ENCODE peak calls at places on chromosome 4, in eight cellular contexts. One of them, this sample, is unnamed.

GRCh38 chr4:5165419-5166369 is 114.4 kb downstream of the STK32B start:
- DNase-seq in fibroblast of lung: peak
- DNase-seq in mammary epithelial cell: no peak
- DNase-seq in WERI-Rb-1: peak
- DNase-seq in tibial nerve: no peak
- DNase-seq in MM.1S: no peak
- DNase-seq in RWPE1: no peak
- DNase-seq in heart right ventricle: no peak
- DNase-seq in this sample: no peak

GRCh38 chr4:88818650-88819470 is 121.2 kb upstream of the NAP1L5 start:
- DNase-seq in WERI-Rb-1: peak
- DNase-seq in heart right ventricle: no peak
- DNase-seq in fibroblast of lung: peak
- DNase-seq in mammary epithelial cell: peak
- DNase-seq in RWPE1: peak
- DNase-seq in tibial nerve: peak
- DNase-seq in MM.1S: peak
- DNase-seq in this sample: peak

GRCh38 chr4:185847352-185848078 is 35.5 kb upstream of the SORBS2 start:
- DNase-seq in fibroblast of lung: peak
- DNase-seq in mammary epithelial cell: peak
- DNase-seq in RWPE1: peak
- DNase-seq in MM.1S: no peak
- DNase-seq in tibial nerve: no peak
- DNase-seq in heart right ventricle: peak
- DNase-seq in WERI-Rb-1: peak
- DNase-seq in this sample: peak

GRCh38 chr4:17760602-17761001 is 20.8 kb downstream of the FAM184B start:
- DNase-seq in MM.1S: no peak
- DNase-seq in WERI-Rb-1: no peak
- DNase-seq in RWPE1: no peak
- DNase-seq in fibroblast of lung: no peak
- DNase-seq in heart right ventricle: no peak
- DNase-seq in mammary epithelial cell: no peak
- DNase-seq in tibial nerve: no peak
- DNase-seq in this sample: no peak

GRCh38 chr4:102641796-102642195 is 119.0 kb downstream of the MANBA start:
- DNase-seq in fibroblast of lung: no peak
- DNase-seq in RWPE1: no peak
- DNase-seq in tibial nerve: no peak
- DNase-seq in WERI-Rb-1: no peak
- DNase-seq in heart right ventricle: no peak
- DNase-seq in MM.1S: no peak
- DNase-seq in mammary epithelial cell: no peak
- DNase-seq in this sample: no peak

GRCh38 chr4:14879643-14880042 is 122.6 kb upstream of the CPEB2 start:
- DNase-seq in mammary epithelial cell: peak
- DNase-seq in heart right ventricle: no peak
- DNase-seq in RWPE1: peak
- DNase-seq in MM.1S: no peak
- DNase-seq in fibroblast of lung: no peak
- DNase-seq in tibial nerve: no peak
- DNase-seq in WERI-Rb-1: peak
- DNase-seq in this sample: no peak

GRCh38 chr4:126071346-126072333 is 756.9 kb downstream of the FAT4 start:
- DNase-seq in fibroblast of lung: peak
- DNase-seq in WERI-Rb-1: no peak
- DNase-seq in tibial nerve: no peak
- DNase-seq in RWPE1: no peak
- DNase-seq in MM.1S: no peak
- DNase-seq in mammary epithelial cell: peak
- DNase-seq in heart right ventricle: no peak
- DNase-seq in this sample: peak

GRCh38 chr4:166067915-166068314 is 194.9 kb downstream of the TLL1 start:
- DNase-seq in WERI-Rb-1: no peak
- DNase-seq in MM.1S: no peak
- DNase-seq in mammary epithelial cell: no peak
- DNase-seq in tibial nerve: no peak
- DNase-seq in RWPE1: no peak
- DNase-seq in heart right ventricle: no peak
- DNase-seq in fibroblast of lung: no peak
- DNase-seq in this sample: no peak

GRCh38 chr4:6632125-6632524 is 8.4 kb upstream of the MRFAP1 start:
- DNase-seq in mammary epithelial cell: no peak
- DNase-seq in WERI-Rb-1: no peak
- DNase-seq in RWPE1: no peak
- DNase-seq in tibial nerve: no peak
- DNase-seq in heart right ventricle: no peak
- DNase-seq in MM.1S: no peak
- DNase-seq in fibroblast of lung: no peak
- DNase-seq in this sample: no peak

GRCh38 chr4:6560416-6561172 is 14.4 kb upstream of the MAN2B2 start:
- DNase-seq in fibroblast of lung: peak
- DNase-seq in tibial nerve: no peak
- DNase-seq in WERI-Rb-1: no peak
- DNase-seq in RWPE1: no peak
- DNase-seq in mammary epithelial cell: no peak
- DNase-seq in MM.1S: no peak
- DNase-seq in heart right ventricle: no peak
- DNase-seq in this sample: no peak

GRCh38 chr4:129862461-129862860 is 766.5 kb downstream of the C4orf33 start:
- DNase-seq in WERI-Rb-1: no peak
- DNase-seq in heart right ventricle: no peak
- DNase-seq in RWPE1: no peak
- DNase-seq in mammary epithelial cell: no peak
- DNase-seq in tibial nerve: no peak
- DNase-seq in fibroblast of lung: no peak
- DNase-seq in MM.1S: no peak
- DNase-seq in this sample: no peak

GRCh38 chr4:26993967-26994366 is 133.3 kb downstream of the STIM2 start:
- DNase-seq in tibial nerve: no peak
- DNase-seq in fibroblast of lung: no peak
- DNase-seq in WERI-Rb-1: no peak
- DNase-seq in MM.1S: no peak
- DNase-seq in heart right ventricle: no peak
- DNase-seq in mammary epithelial cell: no peak
- DNase-seq in RWPE1: no peak
- DNase-seq in this sample: no peak

GRCh38 chr4:88722828-88723227 is 25.2 kb upstream of the NAP1L5 start:
- DNase-seq in RWPE1: no peak
- DNase-seq in WERI-Rb-1: no peak
- DNase-seq in fibroblast of lung: no peak
- DNase-seq in tibial nerve: no peak
- DNase-seq in heart right ventricle: peak
- DNase-seq in MM.1S: no peak
- DNase-seq in mammary epithelial cell: no peak
- DNase-seq in this sample: no peak

GRCh38 chr4:87219648-87220093 is 747 bp downstream of the KLHL8 start:
- DNase-seq in tibial nerve: peak
- DNase-seq in mammary epithelial cell: no peak
- DNase-seq in fibroblast of lung: no peak
- DNase-seq in heart right ventricle: peak
- DNase-seq in MM.1S: peak
- DNase-seq in RWPE1: no peak
- DNase-seq in WERI-Rb-1: peak
- DNase-seq in this sample: peak

GRCh38 chr4:48340276-48340904 is 939 bp upstream of the SLAIN2 start:
- DNase-seq in fibroblast of lung: no peak
- DNase-seq in MM.1S: no peak
- DNase-seq in tibial nerve: no peak
- DNase-seq in WERI-Rb-1: no peak
- DNase-seq in RWPE1: no peak
- DNase-seq in heart right ventricle: no peak
- DNase-seq in mammary epithelial cell: peak
- DNase-seq in this sample: no peak

GRCh38 chr4:113674251-113674650 is 87.3 kb downstream of the CAMK2D start:
- DNase-seq in MM.1S: no peak
- DNase-seq in mammary epithelial cell: no peak
- DNase-seq in tibial nerve: peak
- DNase-seq in heart right ventricle: no peak
- DNase-seq in WERI-Rb-1: no peak
- DNase-seq in fibroblast of lung: no peak
- DNase-seq in RWPE1: no peak
- DNase-seq in this sample: no peak

GRCh38 chr4:185895866-185896265 is 83.9 kb upstream of the SORBS2 start:
- DNase-seq in mammary epithelial cell: no peak
- DNase-seq in heart right ventricle: no peak
- DNase-seq in fibroblast of lung: no peak
- DNase-seq in tibial nerve: no peak
- DNase-seq in RWPE1: no peak
- DNase-seq in WERI-Rb-1: no peak
- DNase-seq in MM.1S: no peak
- DNase-seq in this sample: no peak

GRCh38 chr4:138759508-138759907 is 256.1 kb upstream of the NOCT start:
- DNase-seq in WERI-Rb-1: no peak
- DNase-seq in MM.1S: no peak
- DNase-seq in RWPE1: no peak
- DNase-seq in heart right ventricle: no peak
- DNase-seq in mammary epithelial cell: no peak
- DNase-seq in tibial nerve: no peak
- DNase-seq in fibroblast of lung: no peak
- DNase-seq in this sample: no peak

GRCh38 chr4:168514249-168514852 is 17.5 kb downstream of the PALLD start:
- DNase-seq in mammary epithelial cell: peak
- DNase-seq in tibial nerve: no peak
- DNase-seq in heart right ventricle: no peak
- DNase-seq in MM.1S: peak
- DNase-seq in RWPE1: peak
- DNase-seq in WERI-Rb-1: no peak
- DNase-seq in fibroblast of lung: peak
- DNase-seq in this sample: no peak

GRCh38 chr4:34178476-34178875 is 2065.8 kb downstream of the ARAP2 start:
- DNase-seq in tibial nerve: no peak
- DNase-seq in mammary epithelial cell: no peak
- DNase-seq in fibroblast of lung: no peak
- DNase-seq in MM.1S: no peak
- DNase-seq in RWPE1: no peak
- DNase-seq in WERI-Rb-1: no peak
- DNase-seq in heart right ventricle: no peak
- DNase-seq in this sample: no peak

GRCh38 chr4:1069394-1069793 is 44.0 kb downstream of the RNF212 start:
- DNase-seq in tibial nerve: no peak
- DNase-seq in mammary epithelial cell: no peak
- DNase-seq in MM.1S: no peak
- DNase-seq in fibroblast of lung: no peak
- DNase-seq in heart right ventricle: no peak
- DNase-seq in RWPE1: no peak
- DNase-seq in WERI-Rb-1: no peak
- DNase-seq in this sample: no peak

GRCh38 chr4:120977435-120977997 is 55.0 kb upstream of the PRDM5 start:
- DNase-seq in MM.1S: peak
- DNase-seq in RWPE1: peak
- DNase-seq in WERI-Rb-1: peak
- DNase-seq in fibroblast of lung: peak
- DNase-seq in heart right ventricle: no peak
- DNase-seq in mammary epithelial cell: peak
- DNase-seq in tibial nerve: peak
- DNase-seq in this sample: no peak

GRCh38 chr4:11669156-11669555 is 240.5 kb upstream of the HS3ST1 start:
- DNase-seq in tibial nerve: no peak
- DNase-seq in RWPE1: no peak
- DNase-seq in heart right ventricle: no peak
- DNase-seq in fibroblast of lung: no peak
- DNase-seq in MM.1S: no peak
- DNase-seq in WERI-Rb-1: no peak
- DNase-seq in mammary epithelial cell: peak
- DNase-seq in this sample: no peak

GRCh38 chr4:27009539-27009938 is 148.9 kb downstream of the STIM2 start:
- DNase-seq in RWPE1: no peak
- DNase-seq in WERI-Rb-1: no peak
- DNase-seq in heart right ventricle: no peak
- DNase-seq in tibial nerve: no peak
- DNase-seq in fibroblast of lung: peak
- DNase-seq in MM.1S: no peak
- DNase-seq in mammary epithelial cell: no peak
- DNase-seq in this sample: no peak

GRCh38 chr4:143232277-143232676 is 47.6 kb downstream of the USP38 start:
- DNase-seq in MM.1S: no peak
- DNase-seq in RWPE1: no peak
- DNase-seq in WERI-Rb-1: no peak
- DNase-seq in tibial nerve: no peak
- DNase-seq in mammary epithelial cell: no peak
- DNase-seq in heart right ventricle: no peak
- DNase-seq in fibroblast of lung: no peak
- DNase-seq in this sample: no peak
- H3K27ac ChIP-seq in MM.1S: no peak
- H3K27ac ChIP-seq in RWPE1: no peak
- H3K27ac ChIP-seq in WERI-Rb-1: no peak
- H3K27ac ChIP-seq in tibial nerve: no peak
- H3K27ac ChIP-seq in mammary epithelial cell: no peak
- H3K27ac ChIP-seq in heart right ventricle: no peak
- H3K27ac ChIP-seq in fibroblast of lung: no peak
- H3K27ac ChIP-seq in this sample: no peak

GRCh38 chr4:73257242-73257994 is 1.2 kb downstream of the ANKRD17 start:
- DNase-seq in RWPE1: peak
- DNase-seq in tibial nerve: peak
- DNase-seq in fibroblast of lung: peak
- DNase-seq in WERI-Rb-1: peak
- DNase-seq in heart right ventricle: peak
- DNase-seq in mammary epithelial cell: peak
- DNase-seq in MM.1S: peak
- DNase-seq in this sample: peak

GRCh38 chr4:73257995-73258667 is 467 bp downstream of the ANKRD17 start:
- DNase-seq in fibroblast of lung: peak
- DNase-seq in MM.1S: peak
- DNase-seq in RWPE1: no peak
- DNase-seq in mammary epithelial cell: peak
- DNase-seq in tibial nerve: peak
- DNase-seq in heart right ventricle: no peak
- DNase-seq in WERI-Rb-1: peak
- DNase-seq in this sample: no peak

GRCh38 chr4:73259552-73260140 is 1.0 kb upstream of the ANKRD17 start:
- DNase-seq in tibial nerve: no peak
- DNase-seq in fibroblast of lung: no peak
- DNase-seq in MM.1S: no peak
- DNase-seq in WERI-Rb-1: no peak
- DNase-seq in heart right ventricle: no peak
- DNase-seq in mammary epithelial cell: no peak
- DNase-seq in RWPE1: no peak
- DNase-seq in this sample: no peak

GRCh38 chr4:73258668-73259551 is at the start of gene ANKRD17:
- DNase-seq in RWPE1: peak
- DNase-seq in fibroblast of lung: peak
- DNase-seq in heart right ventricle: peak
- DNase-seq in mammary epithelial cell: peak
- DNase-seq in tibial nerve: peak
- DNase-seq in MM.1S: peak
- DNase-seq in WERI-Rb-1: peak
- DNase-seq in this sample: peak
- TF ChIP-seq CTCF in RWPE1: peak
- TF ChIP-seq CTCF in fibroblast of lung: no peak
- TF ChIP-seq CTCF in heart right ventricle: no peak
- TF ChIP-seq CTCF in mammary epithelial cell: peak
- TF ChIP-seq CTCF in tibial nerve: peak
- TF ChIP-seq CTCF in MM.1S: no peak
- TF ChIP-seq CTCF in WERI-Rb-1: no peak
- TF ChIP-seq CTCF in this sample: peak

GRCh38 chr4:90318208-90318607 is 191.0 kb downstream of the CCSER1 start:
- DNase-seq in heart right ventricle: no peak
- DNase-seq in mammary epithelial cell: peak
- DNase-seq in fibroblast of lung: peak
- DNase-seq in MM.1S: peak
- DNase-seq in WERI-Rb-1: no peak
- DNase-seq in RWPE1: peak
- DNase-seq in tibial nerve: no peak
- DNase-seq in this sample: no peak
- H3K27ac ChIP-seq in heart right ventricle: no peak
- H3K27ac ChIP-seq in mammary epithelial cell: peak
- H3K27ac ChIP-seq in fibroblast of lung: peak
- H3K27ac ChIP-seq in MM.1S: no peak
- H3K27ac ChIP-seq in WERI-Rb-1: no peak
- H3K27ac ChIP-seq in RWPE1: no peak
- H3K27ac ChIP-seq in tibial nerve: peak
- H3K27ac ChIP-seq in this sample: no peak

GRCh38 chr4:162499478-162499877 is 335.7 kb upstream of the FSTL5 start:
- DNase-seq in fibroblast of lung: no peak
- DNase-seq in WERI-Rb-1: no peak
- DNase-seq in mammary epithelial cell: no peak
- DNase-seq in RWPE1: peak
- DNase-seq in MM.1S: no peak
- DNase-seq in heart right ventricle: no peak
- DNase-seq in tibial nerve: no peak
- DNase-seq in this sample: no peak
- TF ChIP-seq CTCF in fibroblast of lung: no peak
- TF ChIP-seq CTCF in WERI-Rb-1: no peak
- TF ChIP-seq CTCF in mammary epithelial cell: peak
- TF ChIP-seq CTCF in RWPE1: peak
- TF ChIP-seq CTCF in MM.1S: peak
- TF ChIP-seq CTCF in heart right ventricle: peak
- TF ChIP-seq CTCF in tibial nerve: peak
- TF ChIP-seq CTCF in this sample: peak

This sample was measured in dorsolateral prefrontal cortex.